ENCODE peak calls at places on chromosome 16, in five cellular contexts. Z is activated CD4-positive, alpha-beta T cell treated with anti-CD3 and anti-CD28 coated beads, Interleukin-2, amount 10 ng/mL, durations not matched to agents 7 days and 5 days; A is osteocyte; L is glutamatergic neuron; D is tibial artery. K is an unnamed sample.

GRCh38 chr16:83397601-83398000 is 410.2 kb upstream of the HSBP1 start:
- DNase-seq in Z (no peak), A (no peak), D (no peak), L (no peak), K (no peak)

GRCh38 chr16:59909262-59909661 is 1175.1 kb upstream of the GOT2 start:
- DNase-seq in L (no peak), Z (no peak), D (no peak), A (no peak), K (no peak)

GRCh38 chr16:30377812-30378235 is 3.2 kb downstream of the MYL11 start:
- DNase-seq in L (peak; percentile 86), Z (peak; percentile 90), D (peak; percentile 97), A (no peak), K (peak; percentile 91)

GRCh38 chr16:67302882-67303434 is 23.6 kb downstream of the KCTD19 start:
- DNase-seq in D (no peak), L (no peak), Z (no peak), A (no peak), K (no peak)

GRCh38 chr16:80899804-80900592 is 95.6 kb upstream of the CDYL2 start:
- DNase-seq in D (peak; percentile 89), A (no peak), Z (no peak), L (no peak), K (peak; percentile 60)

GRCh38 chr16:3065069-3065741 is at the start of gene IL32:
- DNase-seq in A (no peak), Z (peak; percentile 82), L (no peak), D (peak; percentile 58), K (peak; percentile 36)

GRCh38 chr16:425082-425718 is at the start of gene RAB11FIP3:
- DNase-seq in A (peak; percentile 92), L (peak; percentile 90), Z (peak; percentile 84), D (peak; percentile 81), K (peak; percentile 81)

GRCh38 chr16:75260856-75261589 is 9.6 kb upstream of the BCAR1 start:
- DNase-seq in L (no peak), D (no peak), A (no peak), Z (no peak), K (no peak)

GRCh38 chr16:55672471-55672870 is 16.7 kb downstream of the SLC6A2 start:
- DNase-seq in A (no peak), Z (no peak), L (no peak), D (no peak), K (peak; percentile 43)

GRCh38 chr16:9372934-9373890 is 281.8 kb downstream of the HAPSTR1 start:
- DNase-seq in L (no peak), A (no peak), Z (no peak), D (no peak), K (no peak)

GRCh38 chr16:24419709-24420108 is 119.7 kb upstream of the RBBP6 start:
- DNase-seq in A (no peak), D (no peak), L (no peak), Z (no peak), K (no peak)

GRCh38 chr16:71431991-71432390 is 9.9 kb downstream of the TLE7 start:
- DNase-seq in D (no peak), A (no peak), Z (no peak), L (no peak), K (no peak)

GRCh38 chr16:75279277-75279676 is 27.9 kb upstream of the BCAR1 start:
- DNase-seq in A (no peak), L (peak; percentile 62), Z (no peak), D (no peak), K (no peak)

GRCh38 chr16:57534337-57534880 is 2.0 kb downstream of the CCDC102A start:
- DNase-seq in Z (peak; percentile 6), L (no peak), D (no peak), A (peak; percentile 63), K (no peak)

GRCh38 chr16:720507-720989 is 398 bp upstream of the ANTKMT start:
- DNase-seq in Z (no peak), L (peak; percentile 78), A (no peak), D (no peak), K (no peak)

GRCh38 chr16:55559933-55560516 is 6.5 kb upstream of the CAPNS2 start:
- DNase-seq in D (no peak), A (no peak), L (no peak), Z (no peak), K (no peak)

GRCh38 chr16:27355610-27356009 is 41.8 kb downstream of the IL4R start:
- DNase-seq in Z (peak; percentile 43), A (no peak), D (no peak), L (no peak), K (no peak)

GRCh38 chr16:23678430-23679273 is at the start of gene PLK1:
- DNase-seq in A (peak; percentile 92), Z (peak; percentile 91), L (peak; percentile 90), D (peak; percentile 65), K (peak; percentile 39)

K was measured in gastrocnemius medialis.